ENCODE peak calls at places on chromosomes 4 and X, in five cellular contexts. A is right lobe of liver, D is MM.1S, B is colonic mucosa, Q is stomach. H is an unnamed sample.

GRCh38 chr4:90207887-90208454 is 80.8 kb downstream of the CCSER1 start:
- DNase-seq in B (no peak), Q (no peak), D (no peak), A (no peak), H (no peak)

GRCh38 chr4:71303850-71304249 is 35.0 kb upstream of the SLC4A4 start:
- DNase-seq in A (no peak), D (no peak), Q (no peak), B (no peak), H (no peak)

GRCh38 chr4:47926667-47927258 is 12.4 kb upstream of the NFXL1 start:
- DNase-seq in A (no peak), B (peak; percentile 71), D (peak; percentile 65), Q (peak; percentile 61), H (peak; percentile 74)

GRCh38 chrX:154890990-154891639 is 5.0 kb downstream of the F8A1 start:
- DNase-seq in Q (no peak), A (no peak), D (no peak), B (no peak), H (no peak)

GRCh38 chr4:20445933-20446723 is 194.4 kb downstream of the SLIT2 start:
- DNase-seq in D (no peak), A (no peak), B (no peak), Q (no peak), H (no peak)

GRCh38 chr4:6443035-6444023 is 29.1 kb downstream of the PPP2R2C start:
- DNase-seq in B (no peak), D (no peak), A (no peak), Q (no peak), H (no peak)

GRCh38 chr4:166499820-166500219 is 626.8 kb downstream of the TLL1 start:
- DNase-seq in Q (no peak), B (no peak), A (no peak), D (no peak), H (no peak)

GRCh38 chr4:7795983-7796382 is 143.7 kb downstream of the AFAP1 start:
- DNase-seq in Q (no peak), D (no peak), B (no peak), A (no peak), H (no peak)

GRCh38 chr4:67555447-67555846 is 3.1 kb upstream of the STAP1 start:
- DNase-seq in Q (no peak), A (no peak), B (no peak), D (no peak), H (no peak)

GRCh38 chr4:121951570-121952110 is at the start of gene TRPC3:
- DNase-seq in A (no peak), D (no peak), Q (peak; percentile 27), B (peak; percentile 27), H (peak; percentile 38)

GRCh38 chrX:72001471-72001870 is 90.8 kb downstream of the NHSL2 start:
- DNase-seq in A (no peak), B (no peak), D (no peak), Q (no peak), H (no peak)

GRCh38 chrX:23661671-23662070 is 5.6 kb upstream of the PRDX4 start:
- DNase-seq in D (no peak), A (no peak), Q (no peak), B (no peak), H (no peak)

GRCh38 chr4:6532658-6533057 is 42.3 kb upstream of the MAN2B2 start:
- DNase-seq in B (no peak), D (no peak), Q (no peak), A (no peak), H (no peak)

GRCh38 chrX:72084114-72084513 is 47.6 kb downstream of the RTL5 start:
- DNase-seq in B (no peak), D (no peak), Q (no peak), A (no peak), H (no peak)

GRCh38 chr4:25847329-25847728 is 15.5 kb downstream of the SEL1L3 start:
- DNase-seq in B (no peak), D (no peak), Q (no peak), A (no peak), H (no peak)

GRCh38 chrX:103092942-103093341 is at the start of gene NXF3:
- DNase-seq in D (no peak), Q (no peak), A (no peak), B (no peak), H (peak; percentile 70)

GRCh38 chrX:70030242-70030823 is 19.4 kb downstream of the AWAT2 start:
- DNase-seq in D (peak; percentile 24), A (no peak), B (peak; percentile 29), Q (peak; percentile 43), H (peak; percentile 21)

GRCh38 chrX:77450415-77450814 is 3.2 kb downstream of the FGF16 start:
- DNase-seq in B (no peak), A (no peak), Q (no peak), D (no peak), H (no peak)
- TF ChIP-seq CTCF in B (no peak), A (no peak), Q (no peak), D (no peak), H (no peak)

GRCh38 chrX:119760026-119760902 is 1.9 kb downstream of the SOWAHD start:
- DNase-seq in A (no peak), Q (no peak), D (no peak), B (no peak), H (no peak)
- H3K4me3 ChIP-seq in A (no peak overlapping the region), Q (no peak overlapping the region), D (no peak overlapping the region), B (peak overlapping the region; percentile 52), H (peak overlapping the region; percentile 61)

DNA sequence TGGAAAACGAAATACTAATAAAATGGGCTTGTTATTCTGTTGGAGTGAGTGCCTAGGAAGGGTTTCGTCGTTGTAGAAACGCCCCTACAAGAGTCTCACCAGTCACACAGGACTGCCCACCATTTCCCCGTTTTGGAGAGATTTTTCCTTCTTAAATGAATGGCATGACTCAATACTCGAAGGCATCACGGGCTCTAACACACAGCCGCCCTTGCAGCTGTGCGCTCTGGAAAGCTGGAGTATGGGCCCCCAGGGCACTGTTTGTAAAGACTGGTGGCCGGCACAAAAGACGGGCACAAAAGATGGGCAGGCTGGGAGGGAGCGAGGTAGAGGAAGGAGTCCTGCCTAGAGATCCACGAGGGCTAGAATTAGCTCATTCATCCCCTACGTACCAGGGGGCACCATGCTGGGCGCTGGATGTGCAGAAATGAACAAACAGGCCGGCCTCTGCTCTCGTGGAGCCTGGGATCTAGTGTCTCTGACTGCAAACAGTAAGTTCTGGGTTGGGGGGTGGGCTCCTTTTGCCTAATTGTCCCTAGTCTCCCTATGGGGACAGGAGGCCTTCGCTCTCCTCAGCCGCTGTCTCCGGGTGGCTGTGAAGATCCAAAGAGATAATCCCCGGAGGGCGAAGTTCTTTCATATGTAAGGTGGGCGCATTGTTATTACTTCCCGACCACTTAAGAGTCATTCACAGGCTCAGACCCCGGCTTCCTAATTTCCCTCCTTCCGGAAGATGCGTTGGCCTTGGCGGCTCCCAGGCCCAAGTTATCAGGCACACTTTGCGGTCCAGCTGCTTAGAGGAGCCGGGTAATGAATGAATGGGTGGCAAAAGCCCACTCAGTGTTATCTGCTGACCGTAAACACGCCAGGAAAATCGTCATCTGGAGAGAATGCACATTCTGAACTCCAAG is 1.1 kb upstream of the SFRP2 start:
- DNase-seq in Q (no peak), D (no peak), B (no peak), A (no peak), H (no peak)
- H3K27me3 ChIP-seq in Q (peaks cover 23% of the 10 kb centered on the region), D (peaks cover 8% of the 10 kb centered on the region), B (peaks cover 58% of the 10 kb centered on the region), A (peaks cover 61% of the 10 kb centered on the region), H (no peaks in the 10 kb centered on the region)

GRCh38 chrX:50067435-50068292 is 133.1 kb downstream of the AKAP4 start:
- DNase-seq in B (peak; percentile 57), Q (no peak), D (no peak), A (peak; percentile 60), H (peak; percentile 23)
- TF ChIP-seq CTCF in B (no peak), Q (no peak), D (no peak), A (peak; percentile 12), H (no peak)

GRCh38 chrX:149803458-149804062 is 21.8 kb downstream of the MAGEA9 start:
- DNase-seq in D (no peak), Q (no peak), B (no peak), A (no peak), H (no peak)

GRCh38 chrX:149804102-149804501 is 22.4 kb downstream of the MAGEA9 start:
- DNase-seq in Q (no peak), B (no peak), D (no peak), A (no peak), H (no peak)

GRCh38 chrX:149799095-149799721 is 17.5 kb downstream of the MAGEA9 start:
- DNase-seq in A (no peak), Q (no peak), D (no peak), B (no peak), H (no peak)
- H3K4me3 ChIP-seq in A (no peak overlapping the region), Q (no peak overlapping the region), D (no peak overlapping the region), B (no peak overlapping the region), H (no peak overlapping the region)

DNA sequence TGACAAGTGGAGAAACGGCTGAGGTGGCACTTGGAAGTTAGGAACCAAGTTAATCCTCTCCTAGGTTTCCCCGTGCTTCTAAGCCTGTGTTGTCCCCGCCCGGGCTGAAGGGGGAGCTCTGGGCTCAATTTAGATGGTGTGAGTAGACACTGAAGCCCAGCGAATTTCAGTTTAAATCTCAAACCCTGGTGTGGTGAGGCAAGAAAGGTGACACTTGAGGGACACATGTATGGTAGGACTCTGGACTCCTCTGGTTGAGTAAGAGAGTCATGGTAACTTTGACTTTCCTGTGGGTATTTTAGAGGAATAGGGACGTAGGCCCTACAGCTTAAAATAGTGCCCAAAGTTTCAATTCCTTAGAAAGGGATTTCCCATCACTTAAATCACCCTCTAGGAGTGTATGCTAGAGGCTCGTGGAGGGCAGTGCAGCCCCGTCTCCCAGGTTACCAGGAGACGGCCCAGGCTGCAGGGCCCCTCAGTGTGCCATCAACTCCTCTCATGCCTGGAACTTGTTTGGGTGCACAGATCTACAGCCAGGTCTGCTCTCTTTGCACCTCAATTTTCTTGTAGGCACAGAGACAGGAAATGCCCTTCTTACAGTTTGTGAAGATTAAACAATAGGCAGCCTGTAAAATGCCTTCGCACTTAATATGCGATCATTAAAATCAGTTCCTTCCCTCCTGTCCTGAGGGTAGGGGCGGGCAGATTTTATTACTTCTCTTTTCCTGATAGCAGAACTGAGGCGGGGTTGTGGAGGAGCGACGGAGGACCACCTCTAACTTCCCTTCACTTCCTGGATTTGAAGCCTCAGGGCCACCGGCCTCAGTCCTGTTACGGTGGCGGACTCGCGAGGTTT is 23.9 kb downstream of the HAND2 start:
- DNase-seq in A (no peak), B (peak; percentile 71), D (peak; percentile 78), Q (peak; percentile 59), H (peak; percentile 81)
- H3K27me3 ChIP-seq in A (peaks cover 69% of the 10 kb centered on the region), B (peaks cover 10% of the 10 kb centered on the region), D (no peaks in the 10 kb centered on the region), Q (peaks cover 5% of the 10 kb centered on the region), H (no peaks in the 10 kb centered on the region)